ENCODE peak calls at places on chromosomes 1 and 21, in eight cellular contexts. One of them, this sample, is unnamed.

GRCh38 chr21:25461730-25462129 is 145.6 kb downstream of the MRPL39 start:
- DNase-seq in ovary: no peak
- DNase-seq in fibroblast of lung: peak; percentile 48
- DNase-seq in A549: no peak
- DNase-seq in mesenchymal stem cell: no peak
- DNase-seq in PC-3: no peak
- DNase-seq in MM.1S: no peak
- DNase-seq in sigmoid colon: no peak
- DNase-seq in this sample: no peak

GRCh38 chr1:48082271-48082925 is 85.2 kb upstream of the TRABD2B start:
- DNase-seq in fibroblast of lung: no peak
- DNase-seq in mesenchymal stem cell: no peak
- DNase-seq in sigmoid colon: no peak
- DNase-seq in PC-3: no peak
- DNase-seq in A549: no peak
- DNase-seq in MM.1S: no peak
- DNase-seq in ovary: no peak
- DNase-seq in this sample: no peak

GRCh38 chr1:95309031-95309459 is 75.0 kb downstream of the RWDD3 start:
- DNase-seq in sigmoid colon: no peak
- DNase-seq in fibroblast of lung: peak; percentile 28
- DNase-seq in MM.1S: no peak
- DNase-seq in ovary: no peak
- DNase-seq in A549: peak; percentile 42
- DNase-seq in mesenchymal stem cell: peak; percentile 44
- DNase-seq in PC-3: peak; percentile 66
- DNase-seq in this sample: peak; percentile 37

GRCh38 chr1:24248859-24249258 is 61.8 kb upstream of the IFNLR1 start:
- DNase-seq in ovary: no peak
- DNase-seq in sigmoid colon: no peak
- DNase-seq in fibroblast of lung: no peak
- DNase-seq in mesenchymal stem cell: no peak
- DNase-seq in PC-3: no peak
- DNase-seq in A549: peak; percentile 29
- DNase-seq in MM.1S: no peak
- DNase-seq in this sample: no peak

GRCh38 chr1:234978397-234979291 is 150.0 kb downstream of the TOMM20 start:
- DNase-seq in ovary: peak; percentile 56
- DNase-seq in A549: peak; percentile 91
- DNase-seq in mesenchymal stem cell: peak; percentile 91
- DNase-seq in PC-3: peak; percentile 60
- DNase-seq in sigmoid colon: peak; percentile 85
- DNase-seq in fibroblast of lung: peak; percentile 88
- DNase-seq in MM.1S: peak; percentile 80
- DNase-seq in this sample: peak; percentile 77

GRCh38 chr1:58290685-58291372 is 255.7 kb downstream of the OMA1 start:
- DNase-seq in ovary: no peak
- DNase-seq in fibroblast of lung: peak; percentile 25
- DNase-seq in MM.1S: peak; percentile 11
- DNase-seq in mesenchymal stem cell: peak; percentile 17
- DNase-seq in A549: no peak
- DNase-seq in sigmoid colon: no peak
- DNase-seq in PC-3: no peak
- DNase-seq in this sample: no peak

GRCh38 chr1:156796340-156797097 is 20.1 kb downstream of the SH2D2A start:
- DNase-seq in fibroblast of lung: peak; percentile 57
- DNase-seq in A549: no peak
- DNase-seq in PC-3: no peak
- DNase-seq in MM.1S: no peak
- DNase-seq in ovary: no peak
- DNase-seq in mesenchymal stem cell: peak; percentile 34
- DNase-seq in sigmoid colon: no peak
- DNase-seq in this sample: no peak

GRCh38 chr21:42618713-42619112 is 34.7 kb upstream of the PDE9A start:
- DNase-seq in fibroblast of lung: no peak
- DNase-seq in MM.1S: no peak
- DNase-seq in mesenchymal stem cell: no peak
- DNase-seq in PC-3: no peak
- DNase-seq in A549: no peak
- DNase-seq in ovary: no peak
- DNase-seq in sigmoid colon: no peak
- DNase-seq in this sample: no peak

GRCh38 chr1:159786465-159786864 is 5.7 kb downstream of the DUSP23 start:
- DNase-seq in ovary: no peak
- DNase-seq in PC-3: no peak
- DNase-seq in MM.1S: no peak
- DNase-seq in fibroblast of lung: no peak
- DNase-seq in A549: no peak
- DNase-seq in sigmoid colon: no peak
- DNase-seq in mesenchymal stem cell: no peak
- DNase-seq in this sample: no peak

GRCh38 chr1:26530898-26531598 is 1.5 kb downstream of the RPS6KA1 start:
- DNase-seq in MM.1S: no peak
- DNase-seq in PC-3: peak; percentile 92
- DNase-seq in ovary: no peak
- DNase-seq in fibroblast of lung: peak; percentile 72
- DNase-seq in sigmoid colon: no peak
- DNase-seq in A549: peak; percentile 72
- DNase-seq in mesenchymal stem cell: peak; percentile 74
- DNase-seq in this sample: no peak

GRCh38 chr1:3409737-3410434 is 44.6 kb upstream of the ARHGEF16 start:
- DNase-seq in mesenchymal stem cell: peak; percentile 1
- DNase-seq in PC-3: peak; percentile 80
- DNase-seq in sigmoid colon: no peak
- DNase-seq in ovary: peak; percentile 83
- DNase-seq in MM.1S: no peak
- DNase-seq in A549: peak; percentile 66
- DNase-seq in fibroblast of lung: peak; percentile 57
- DNase-seq in this sample: peak; percentile 87

GRCh38 chr1:94883688-94884087 is 43.2 kb downstream of the CNN3 start:
- DNase-seq in sigmoid colon: no peak
- DNase-seq in A549: no peak
- DNase-seq in mesenchymal stem cell: peak; percentile 23
- DNase-seq in fibroblast of lung: peak; percentile 62
- DNase-seq in PC-3: no peak
- DNase-seq in MM.1S: peak; percentile 6
- DNase-seq in ovary: no peak
- DNase-seq in this sample: no peak

GRCh38 chr1:215083408-215083961 is 948 bp downstream of the KCNK2 start:
- DNase-seq in ovary: no peak
- DNase-seq in MM.1S: no peak
- DNase-seq in sigmoid colon: peak; percentile 65
- DNase-seq in mesenchymal stem cell: peak; percentile 39
- DNase-seq in A549: no peak
- DNase-seq in fibroblast of lung: peak; percentile 54
- DNase-seq in PC-3: no peak
- DNase-seq in this sample: no peak

GRCh38 chr1:101357444-101357986 is 120.7 kb downstream of the S1PR1 start:
- DNase-seq in A549: peak; percentile 59
- DNase-seq in fibroblast of lung: peak; percentile 54
- DNase-seq in PC-3: peak; percentile 89
- DNase-seq in ovary: no peak
- DNase-seq in MM.1S: peak; percentile 52
- DNase-seq in sigmoid colon: no peak
- DNase-seq in mesenchymal stem cell: peak; percentile 86
- DNase-seq in this sample: no peak

GRCh38 chr1:86487131-86487804 is 18.5 kb downstream of the CLCA1 start:
- DNase-seq in ovary: no peak
- DNase-seq in fibroblast of lung: peak; percentile 80
- DNase-seq in MM.1S: no peak
- DNase-seq in sigmoid colon: peak; percentile 72
- DNase-seq in PC-3: peak; percentile 39
- DNase-seq in mesenchymal stem cell: peak; percentile 55
- DNase-seq in A549: no peak
- DNase-seq in this sample: peak; percentile 53

GRCh38 chr1:81174052-81174451 is 626.7 kb upstream of the ADGRL2 start:
- DNase-seq in mesenchymal stem cell: peak; percentile 65
- DNase-seq in A549: no peak
- DNase-seq in fibroblast of lung: peak; percentile 18
- DNase-seq in PC-3: peak; percentile 54
- DNase-seq in sigmoid colon: no peak
- DNase-seq in ovary: no peak
- DNase-seq in MM.1S: no peak
- DNase-seq in this sample: no peak

GRCh38 chr1:45928486-45929205 is 125.2 kb downstream of the MAST2 start:
- DNase-seq in sigmoid colon: no peak
- DNase-seq in PC-3: no peak
- DNase-seq in mesenchymal stem cell: peak; percentile 33
- DNase-seq in MM.1S: no peak
- DNase-seq in A549: no peak
- DNase-seq in ovary: no peak
- DNase-seq in fibroblast of lung: peak; percentile 66
- DNase-seq in this sample: no peak

GRCh38 chr1:32701421-32701911 is 1.1 kb downstream of the SYNC start:
- DNase-seq in sigmoid colon: no peak
- DNase-seq in MM.1S: no peak
- DNase-seq in mesenchymal stem cell: peak; percentile 49
- DNase-seq in A549: no peak
- DNase-seq in fibroblast of lung: peak; percentile 36
- DNase-seq in ovary: peak; percentile 60
- DNase-seq in PC-3: no peak
- DNase-seq in this sample: peak; percentile 68

GRCh38 chr1:245751671-245752070 is 596.9 kb downstream of the KIF26B start:
- DNase-seq in mesenchymal stem cell: no peak
- DNase-seq in sigmoid colon: no peak
- DNase-seq in ovary: no peak
- DNase-seq in A549: no peak
- DNase-seq in fibroblast of lung: peak; percentile 63
- DNase-seq in PC-3: no peak
- DNase-seq in MM.1S: no peak
- DNase-seq in this sample: no peak

GRCh38 chr21:42102946-42103345 is 31.8 kb downstream of the UMODL1 start:
- DNase-seq in sigmoid colon: no peak
- DNase-seq in PC-3: no peak
- DNase-seq in ovary: no peak
- DNase-seq in A549: no peak
- DNase-seq in MM.1S: no peak
- DNase-seq in fibroblast of lung: no peak
- DNase-seq in mesenchymal stem cell: no peak
- DNase-seq in this sample: no peak

GRCh38 chr1:64986903-64987871 is 20.8 kb upstream of the JAK1 start:
- DNase-seq in fibroblast of lung: no peak
- DNase-seq in PC-3: no peak
- DNase-seq in A549: peak; percentile 67
- DNase-seq in ovary: no peak
- DNase-seq in sigmoid colon: no peak
- DNase-seq in mesenchymal stem cell: peak; percentile 70
- DNase-seq in MM.1S: peak; percentile 50
- DNase-seq in this sample: no peak

GRCh38 chr21:34882719-34883131 is 166.4 kb downstream of the RUNX1 start:
- DNase-seq in mesenchymal stem cell: no peak
- DNase-seq in ovary: no peak
- DNase-seq in sigmoid colon: no peak
- DNase-seq in MM.1S: no peak
- DNase-seq in fibroblast of lung: no peak
- DNase-seq in A549: no peak
- DNase-seq in PC-3: no peak
- DNase-seq in this sample: no peak

GRCh38 chr1:24536391-24536840 is 19.5 kb upstream of the NCMAP start:
- DNase-seq in A549: peak; percentile 36
- DNase-seq in mesenchymal stem cell: peak; percentile 90
- DNase-seq in PC-3: no peak
- DNase-seq in sigmoid colon: no peak
- DNase-seq in fibroblast of lung: peak; percentile 63
- DNase-seq in ovary: no peak
- DNase-seq in MM.1S: no peak
- DNase-seq in this sample: no peak

GRCh38 chr1:39849203-39849602 is 34.1 kb downstream of the TRIT1 start:
- DNase-seq in MM.1S: no peak
- DNase-seq in mesenchymal stem cell: no peak
- DNase-seq in sigmoid colon: no peak
- DNase-seq in A549: no peak
- DNase-seq in PC-3: no peak
- DNase-seq in fibroblast of lung: no peak
- DNase-seq in ovary: no peak
- DNase-seq in this sample: no peak

GRCh38 chr1:154865442-154866256 is 4.4 kb downstream of the KCNN3 start:
- DNase-seq in MM.1S: no peak
- DNase-seq in fibroblast of lung: no peak
- DNase-seq in ovary: no peak
- DNase-seq in sigmoid colon: no peak
- DNase-seq in PC-3: no peak
- DNase-seq in A549: no peak
- DNase-seq in mesenchymal stem cell: no peak
- DNase-seq in this sample: no peak

GRCh38 chr1:99328171-99328570 is 63.9 kb downstream of the PLPPR4 start:
- DNase-seq in A549: no peak
- DNase-seq in mesenchymal stem cell: no peak
- DNase-seq in sigmoid colon: no peak
- DNase-seq in ovary: no peak
- DNase-seq in fibroblast of lung: no peak
- DNase-seq in MM.1S: no peak
- DNase-seq in PC-3: no peak
- DNase-seq in this sample: no peak
- H3K27ac ChIP-seq in A549: no peak overlapping the region
- H3K27ac ChIP-seq in mesenchymal stem cell: no peak overlapping the region
- H3K27ac ChIP-seq in sigmoid colon: no peak overlapping the region
- H3K27ac ChIP-seq in ovary: no peak overlapping the region
- H3K27ac ChIP-seq in fibroblast of lung: no peak overlapping the region
- H3K27ac ChIP-seq in MM.1S: no peak overlapping the region
- H3K27ac ChIP-seq in PC-3: no peak overlapping the region
- H3K27ac ChIP-seq in this sample: no peak overlapping the region

GRCh38 chr1:79220509-79220908 is 214.0 kb upstream of the ADGRL4 start:
- DNase-seq in sigmoid colon: no peak
- DNase-seq in PC-3: no peak
- DNase-seq in fibroblast of lung: no peak
- DNase-seq in ovary: no peak
- DNase-seq in A549: no peak
- DNase-seq in MM.1S: no peak
- DNase-seq in mesenchymal stem cell: no peak
- DNase-seq in this sample: no peak
- H3K9me3 ChIP-seq in sigmoid colon: no peaks in the 10 kb centered on the region
- H3K9me3 ChIP-seq in PC-3: peaks cover 7% of the 10 kb centered on the region
- H3K9me3 ChIP-seq in fibroblast of lung: no peaks in the 10 kb centered on the region
- H3K9me3 ChIP-seq in ovary: no peaks in the 10 kb centered on the region
- H3K9me3 ChIP-seq in A549: no peaks in the 10 kb centered on the region
- H3K9me3 ChIP-seq in MM.1S: no peaks in the 10 kb centered on the region
- H3K9me3 ChIP-seq in mesenchymal stem cell: peaks cover 8% of the 10 kb centered on the region
- H3K9me3 ChIP-seq in this sample: no peaks in the 10 kb centered on the region

GRCh38 chr1:17575786-17576584 is 36.5 kb downstream of the ARHGEF10L start:
- DNase-seq in ovary: no peak
- DNase-seq in sigmoid colon: no peak
- DNase-seq in PC-3: no peak
- DNase-seq in A549: no peak
- DNase-seq in fibroblast of lung: no peak
- DNase-seq in MM.1S: no peak
- DNase-seq in mesenchymal stem cell: no peak
- DNase-seq in this sample: peak; percentile 61
- H3K27ac ChIP-seq in ovary: no peak overlapping the region
- H3K27ac ChIP-seq in sigmoid colon: peak overlapping the region; percentile 75
- H3K27ac ChIP-seq in PC-3: no peak overlapping the region
- H3K27ac ChIP-seq in A549: peak overlapping the region; percentile 38
- H3K27ac ChIP-seq in fibroblast of lung: no peak overlapping the region
- H3K27ac ChIP-seq in MM.1S: no peak overlapping the region
- H3K27ac ChIP-seq in mesenchymal stem cell: no peak overlapping the region
- H3K27ac ChIP-seq in this sample: no peak overlapping the region

GRCh38 chr1:247721222-247721621 is 4.8 kb upstream of the OR6F1 start:
- DNase-seq in PC-3: no peak
- DNase-seq in sigmoid colon: no peak
- DNase-seq in MM.1S: no peak
- DNase-seq in fibroblast of lung: no peak
- DNase-seq in ovary: no peak
- DNase-seq in A549: no peak
- DNase-seq in mesenchymal stem cell: no peak
- DNase-seq in this sample: no peak

GRCh38 chr1:247713753-247714152 is 2.7 kb downstream of the OR6F1 start:
- DNase-seq in MM.1S: no peak
- DNase-seq in fibroblast of lung: no peak
- DNase-seq in sigmoid colon: no peak
- DNase-seq in A549: no peak
- DNase-seq in ovary: no peak
- DNase-seq in mesenchymal stem cell: no peak
- DNase-seq in PC-3: no peak
- DNase-seq in this sample: no peak

GRCh38 chr1:247716546-247716945 is at the start of gene OR6F1:
- DNase-seq in A549: no peak
- DNase-seq in PC-3: no peak
- DNase-seq in mesenchymal stem cell: no peak
- DNase-seq in fibroblast of lung: no peak
- DNase-seq in MM.1S: no peak
- DNase-seq in ovary: no peak
- DNase-seq in sigmoid colon: no peak
- DNase-seq in this sample: no peak
- H3K9me3 ChIP-seq in A549: no peaks in the 10 kb centered on the region
- H3K9me3 ChIP-seq in PC-3: peaks cover 10% of the 10 kb centered on the region
- H3K9me3 ChIP-seq in mesenchymal stem cell: peaks cover 53% of the 10 kb centered on the region
- H3K9me3 ChIP-seq in fibroblast of lung: no peaks in the 10 kb centered on the region
- H3K9me3 ChIP-seq in MM.1S: no peaks in the 10 kb centered on the region
- H3K9me3 ChIP-seq in ovary: no peaks in the 10 kb centered on the region
- H3K9me3 ChIP-seq in sigmoid colon: no peaks in the 10 kb centered on the region
- H3K9me3 ChIP-seq in this sample: no peaks in the 10 kb centered on the region

This sample was measured in right cardiac atrium.